ENCODE peak calls at places on chromosomes 6 and 20, in five cellular contexts. One of them, this sample, is unnamed.

GRCh38 chr6:36120979-36121706 is 9.2 kb upstream of the MAPK13 start:
- DNase-seq in left ventricle myocardium inferior: peak
- DNase-seq in AG09309: no peak
- DNase-seq in H9: no peak
- DNase-seq in upper lobe of right lung: peak
- DNase-seq in this sample: peak

GRCh38 chr6:100574836-100575235 is 110.1 kb upstream of the SIM1 start:
- DNase-seq in upper lobe of right lung: no peak
- DNase-seq in AG09309: no peak
- DNase-seq in H9: no peak
- DNase-seq in left ventricle myocardium inferior: no peak
- DNase-seq in this sample: no peak

GRCh38 chr20:34546751-34547181 is 11.8 kb upstream of the MAP1LC3A start:
- DNase-seq in left ventricle myocardium inferior: no peak
- DNase-seq in AG09309: no peak
- DNase-seq in upper lobe of right lung: no peak
- DNase-seq in H9: no peak
- DNase-seq in this sample: peak

GRCh38 chr6:1756472-1757129 is 146.9 kb downstream of the FOXC1 start:
- DNase-seq in left ventricle myocardium inferior: no peak
- DNase-seq in AG09309: no peak
- DNase-seq in H9: no peak
- DNase-seq in upper lobe of right lung: no peak
- DNase-seq in this sample: no peak

GRCh38 chr20:42754713-42755112 is 435.0 kb downstream of the PTPRT start:
- DNase-seq in left ventricle myocardium inferior: no peak
- DNase-seq in H9: no peak
- DNase-seq in upper lobe of right lung: peak
- DNase-seq in AG09309: no peak
- DNase-seq in this sample: no peak

GRCh38 chr20:45090481-45090880 is 10.4 kb downstream of the KCNS1 start:
- DNase-seq in upper lobe of right lung: no peak
- DNase-seq in AG09309: no peak
- DNase-seq in left ventricle myocardium inferior: no peak
- DNase-seq in H9: no peak
- DNase-seq in this sample: no peak

GRCh38 chr6:35907750-35908149 is 13.1 kb downstream of the SRPK1 start:
- DNase-seq in upper lobe of right lung: no peak
- DNase-seq in left ventricle myocardium inferior: no peak
- DNase-seq in H9: no peak
- DNase-seq in AG09309: no peak
- DNase-seq in this sample: no peak

GRCh38 chr6:141309295-141309694 is 823.4 kb upstream of the GJE1 start:
- DNase-seq in AG09309: no peak
- DNase-seq in upper lobe of right lung: no peak
- DNase-seq in H9: no peak
- DNase-seq in left ventricle myocardium inferior: no peak
- DNase-seq in this sample: no peak

GRCh38 chr6:32967151-32968091 is 973 bp upstream of the BRD2 start:
- DNase-seq in left ventricle myocardium inferior: no peak
- DNase-seq in upper lobe of right lung: no peak
- DNase-seq in AG09309: no peak
- DNase-seq in H9: peak
- DNase-seq in this sample: no peak

GRCh38 chr6:3455121-3455489 is 1.7 kb downstream of the SLC22A23 start:
- DNase-seq in H9: no peak
- DNase-seq in AG09309: no peak
- DNase-seq in upper lobe of right lung: no peak
- DNase-seq in left ventricle myocardium inferior: no peak
- DNase-seq in this sample: peak

GRCh38 chr6:72761767-72762166 is 139.9 kb downstream of the KCNQ5 start:
- DNase-seq in upper lobe of right lung: no peak
- DNase-seq in H9: no peak
- DNase-seq in AG09309: no peak
- DNase-seq in left ventricle myocardium inferior: no peak
- DNase-seq in this sample: no peak

GRCh38 chr6:16982827-16983226 is 119.0 kb upstream of the STMND1 start:
- DNase-seq in upper lobe of right lung: no peak
- DNase-seq in left ventricle myocardium inferior: no peak
- DNase-seq in AG09309: peak
- DNase-seq in H9: no peak
- DNase-seq in this sample: no peak

GRCh38 chr20:44683263-44684046 is 31.7 kb upstream of the CCN5 start:
- DNase-seq in AG09309: no peak
- DNase-seq in H9: peak
- DNase-seq in upper lobe of right lung: no peak
- DNase-seq in left ventricle myocardium inferior: peak
- DNase-seq in this sample: peak

GRCh38 chr6:50353603-50354002 is 303.9 kb upstream of the DEFB112 start:
- DNase-seq in upper lobe of right lung: no peak
- DNase-seq in H9: peak
- DNase-seq in AG09309: no peak
- DNase-seq in left ventricle myocardium inferior: no peak
- DNase-seq in this sample: no peak

GRCh38 chr6:134447423-134447822 is 129.5 kb upstream of the SGK1 start:
- DNase-seq in left ventricle myocardium inferior: no peak
- DNase-seq in upper lobe of right lung: no peak
- DNase-seq in AG09309: no peak
- DNase-seq in H9: no peak
- DNase-seq in this sample: no peak

GRCh38 chr6:120230008-120230407 is 880.4 kb upstream of the MAN1A1 start:
- DNase-seq in AG09309: no peak
- DNase-seq in left ventricle myocardium inferior: no peak
- DNase-seq in upper lobe of right lung: no peak
- DNase-seq in H9: peak
- DNase-seq in this sample: no peak

GRCh38 chr20:39851459-39851858 is 837.6 kb downstream of the MAFB start:
- DNase-seq in upper lobe of right lung: no peak
- DNase-seq in AG09309: no peak
- DNase-seq in H9: no peak
- DNase-seq in left ventricle myocardium inferior: no peak
- DNase-seq in this sample: no peak

GRCh38 chr20:58109126-58109880 is 119.2 kb downstream of the ANKRD60 start:
- DNase-seq in upper lobe of right lung: no peak
- DNase-seq in AG09309: peak
- DNase-seq in left ventricle myocardium inferior: no peak
- DNase-seq in H9: peak
- DNase-seq in this sample: no peak

GRCh38 chr6:50185006-50185405 is 135.3 kb upstream of the DEFB112 start:
- DNase-seq in upper lobe of right lung: no peak
- DNase-seq in left ventricle myocardium inferior: no peak
- DNase-seq in H9: peak
- DNase-seq in AG09309: no peak
- DNase-seq in this sample: no peak

GRCh38 chr6:75208564-75209431 is 2.9 kb upstream of the COL12A1 start:
- DNase-seq in left ventricle myocardium inferior: peak
- DNase-seq in AG09309: no peak
- DNase-seq in H9: peak
- DNase-seq in upper lobe of right lung: peak
- DNase-seq in this sample: peak

GRCh38 chr20:50136822-50137599 is 16.5 kb downstream of the PEDS1 start:
- DNase-seq in upper lobe of right lung: peak
- DNase-seq in H9: no peak
- DNase-seq in left ventricle myocardium inferior: no peak
- DNase-seq in AG09309: no peak
- DNase-seq in this sample: no peak

GRCh38 chr6:83365931-83366330 is 64.9 kb downstream of the ME1 start:
- DNase-seq in left ventricle myocardium inferior: no peak
- DNase-seq in H9: no peak
- DNase-seq in upper lobe of right lung: no peak
- DNase-seq in AG09309: peak
- DNase-seq in this sample: no peak

GRCh38 chr6:63391203-63391970 is 71.6 kb upstream of the LGSN start:
- DNase-seq in upper lobe of right lung: no peak
- DNase-seq in AG09309: no peak
- DNase-seq in H9: no peak
- DNase-seq in left ventricle myocardium inferior: no peak
- DNase-seq in this sample: peak

GRCh38 chr20:24582373-24583168 is 113.1 kb downstream of the SYNDIG1 start:
- DNase-seq in left ventricle myocardium inferior: no peak
- DNase-seq in H9: no peak
- DNase-seq in upper lobe of right lung: no peak
- DNase-seq in AG09309: no peak
- DNase-seq in this sample: no peak

GRCh38 chr6:108748063-108748462 is 100.2 kb upstream of the ARMC2 start:
- DNase-seq in AG09309: peak
- DNase-seq in left ventricle myocardium inferior: no peak
- DNase-seq in H9: no peak
- DNase-seq in upper lobe of right lung: no peak
- DNase-seq in this sample: no peak

GRCh38 chr6:159038914-159039884 is 5.6 kb downstream of the TAGAP start:
- DNase-seq in AG09309: peak
- DNase-seq in upper lobe of right lung: no peak
- DNase-seq in left ventricle myocardium inferior: no peak
- DNase-seq in H9: no peak
- DNase-seq in this sample: no peak

GRCh38 chr6:26534681-26535465 is 3.3 kb upstream of the HMGN4 start:
- DNase-seq in upper lobe of right lung: no peak
- DNase-seq in AG09309: no peak
- DNase-seq in H9: no peak
- DNase-seq in left ventricle myocardium inferior: no peak
- DNase-seq in this sample: no peak

GRCh38 chr6:27863962-27864905 is 48.0 kb downstream of the OR2B2 start:
- DNase-seq in upper lobe of right lung: peak
- DNase-seq in AG09309: no peak
- DNase-seq in left ventricle myocardium inferior: no peak
- DNase-seq in H9: no peak
- DNase-seq in this sample: no peak

GRCh38 chr6:111591901-111592461 is 13.7 kb downstream of the TRAF3IP2 start:
- DNase-seq in AG09309: peak
- DNase-seq in left ventricle myocardium inferior: no peak
- DNase-seq in upper lobe of right lung: no peak
- DNase-seq in H9: no peak
- DNase-seq in this sample: no peak

GRCh38 chr6:113630738-113631535 is 226.2 kb upstream of the MARCKS start:
- DNase-seq in AG09309: no peak
- DNase-seq in left ventricle myocardium inferior: no peak
- DNase-seq in H9: no peak
- DNase-seq in upper lobe of right lung: peak
- DNase-seq in this sample: no peak

GRCh38 chr6:100704941-100705340 is 176.2 kb downstream of the ASCC3 start:
- DNase-seq in AG09309: no peak
- DNase-seq in H9: no peak
- DNase-seq in left ventricle myocardium inferior: no peak
- DNase-seq in upper lobe of right lung: no peak
- DNase-seq in this sample: no peak

GRCh38 chr6:127477648-127478047 is 18.5 kb upstream of the KIAA0408 start:
- DNase-seq in upper lobe of right lung: no peak
- DNase-seq in left ventricle myocardium inferior: no peak
- DNase-seq in AG09309: no peak
- DNase-seq in H9: no peak
- DNase-seq in this sample: no peak
- TF ChIP-seq CTCF in upper lobe of right lung: no peak
- TF ChIP-seq CTCF in left ventricle myocardium inferior: no peak
- TF ChIP-seq CTCF in AG09309: no peak
- TF ChIP-seq CTCF in H9: no peak
- TF ChIP-seq CTCF in this sample: no peak

GRCh38 chr6:34302929-34303328 is 54.1 kb upstream of the SMIM29 start:
- DNase-seq in upper lobe of right lung: no peak
- DNase-seq in AG09309: no peak
- DNase-seq in H9: no peak
- DNase-seq in left ventricle myocardium inferior: no peak
- DNase-seq in this sample: no peak
- TF ChIP-seq CTCF in upper lobe of right lung: no peak
- TF ChIP-seq CTCF in AG09309: no peak
- TF ChIP-seq CTCF in H9: no peak
- TF ChIP-seq CTCF in left ventricle myocardium inferior: no peak
- TF ChIP-seq CTCF in this sample: no peak

GRCh38 chr6:30915591-30915946 is 1.5 kb downstream of the VARS2 start:
- DNase-seq in left ventricle myocardium inferior: no peak
- DNase-seq in AG09309: peak
- DNase-seq in upper lobe of right lung: peak
- DNase-seq in H9: peak
- DNase-seq in this sample: no peak

GRCh38 chr6:30912746-30913520 is 1.1 kb upstream of the VARS2 start:
- DNase-seq in upper lobe of right lung: no peak
- DNase-seq in AG09309: no peak
- DNase-seq in H9: no peak
- DNase-seq in left ventricle myocardium inferior: no peak
- DNase-seq in this sample: no peak

GRCh38 chr6:30914076-30914853 is at the start of gene VARS2:
- DNase-seq in left ventricle myocardium inferior: peak
- DNase-seq in AG09309: peak
- DNase-seq in H9: peak
- DNase-seq in upper lobe of right lung: peak
- DNase-seq in this sample: peak

GRCh38 chr6:30914854-30915590 is 984 bp downstream of the VARS2 start:
- DNase-seq in upper lobe of right lung: no peak
- DNase-seq in H9: no peak
- DNase-seq in AG09309: no peak
- DNase-seq in left ventricle myocardium inferior: no peak
- DNase-seq in this sample: peak

GRCh38 chr6:30913721-30914075 is 340 bp upstream of the VARS2 start:
- DNase-seq in left ventricle myocardium inferior: no peak
- DNase-seq in AG09309: no peak
- DNase-seq in upper lobe of right lung: no peak
- DNase-seq in H9: no peak
- DNase-seq in this sample: no peak
- TF ChIP-seq CTCF in left ventricle myocardium inferior: no peak
- TF ChIP-seq CTCF in AG09309: no peak
- TF ChIP-seq CTCF in upper lobe of right lung: no peak
- TF ChIP-seq CTCF in H9: no peak
- TF ChIP-seq CTCF in this sample: no peak

GRCh38 chr6:81105998-81106397 is 646.5 kb downstream of the TENT5A start:
- DNase-seq in AG09309: no peak
- DNase-seq in H9: no peak
- DNase-seq in upper lobe of right lung: no peak
- DNase-seq in left ventricle myocardium inferior: no peak
- DNase-seq in this sample: no peak
- TF ChIP-seq CTCF in AG09309: peak
- TF ChIP-seq CTCF in H9: peak
- TF ChIP-seq CTCF in upper lobe of right lung: no peak
- TF ChIP-seq CTCF in left ventricle myocardium inferior: peak
- TF ChIP-seq CTCF in this sample: no peak